ENCODE peak calls at places on chromosomes 6 and 20, in six cellular contexts. C, Y, J, F, H and P are unnamed samples.

GRCh38 chr6:14092861-14093789 is 24.4 kb upstream of the CD83 start:
- DNase-seq in F (no peak), J (no peak), C (no peak), Y (no peak), H (no peak), P (no peak)

GRCh38 chr20:37407573-37408002 is 61.6 kb downstream of the SRC start:
- DNase-seq in F (no peak), H (peak; percentile 89), C (no peak), Y (no peak), J (peak; percentile 43), P (no peak)

GRCh38 chr6:27414996-27415395 is 26.4 kb downstream of the ZNF391 start:
- DNase-seq in C (no peak), F (no peak), J (no peak), Y (no peak), H (no peak), P (no peak)

GRCh38 chr6:53048431-53049195 is 16.6 kb upstream of the FBXO9 start:
- DNase-seq in H (no peak), C (no peak), J (peak; percentile 38), Y (no peak), F (no peak), P (peak; percentile 34)

GRCh38 chr6:2061880-2062279 is 183.5 kb downstream of the GMDS start:
- DNase-seq in Y (no peak), J (no peak), H (no peak), F (no peak), C (no peak), P (no peak)

GRCh38 chr6:149346075-149346474 is 28.6 kb downstream of the TAB2 start:
- DNase-seq in J (no peak), C (no peak), H (no peak), F (no peak), Y (no peak), P (no peak)

GRCh38 chr6:108200631-108201030 is 34.8 kb downstream of the NR2E1 start:
- DNase-seq in J (peak; percentile 72), F (no peak), H (no peak), C (no peak), Y (no peak), P (no peak)

GRCh38 chr20:6954219-6954618 is 186.7 kb downstream of the BMP2 start:
- DNase-seq in Y (no peak), H (no peak), C (no peak), F (no peak), J (no peak), P (no peak)

GRCh38 chr20:15977758-15978157 is 595.5 kb downstream of the KIF16B start:
- DNase-seq in Y (no peak), F (no peak), J (no peak), C (no peak), H (no peak), P (no peak)

GRCh38 chr20:16620961-16621360 is 47.7 kb upstream of the KIF16B start:
- DNase-seq in F (no peak), H (no peak), C (no peak), Y (no peak), J (no peak), P (no peak)

GRCh38 chr6:37862992-37863391 is 43.5 kb downstream of the ZFAND3 start:
- DNase-seq in F (no peak), C (no peak), Y (no peak), H (no peak), J (no peak), P (no peak)

GRCh38 chr20:46151936-46152335 is 33.8 kb downstream of the CD40 start:
- DNase-seq in C (no peak), F (no peak), J (peak; percentile 45), H (no peak), Y (no peak), P (no peak)

GRCh38 chr6:26003102-26003694 is 40.6 kb downstream of the TRIM38 start:
- DNase-seq in H (no peak), J (peak; percentile 63), F (peak; percentile 57), Y (peak; percentile 61), C (peak; percentile 77), P (no peak)

GRCh38 chr6:24974182-24975171 is 38.7 kb upstream of the RIPOR2 start:
- DNase-seq in F (no peak), J (no peak), H (no peak), C (no peak), Y (no peak), P (no peak)

GRCh38 chr6:152595507-152595906 is 41.7 kb downstream of the SYNE1 start:
- DNase-seq in Y (no peak), J (peak; percentile 16), H (no peak), C (no peak), F (no peak), P (no peak)

GRCh38 chr6:3457710-3458605 is 1.1 kb upstream of the SLC22A23 start:
- DNase-seq in H (peak; percentile 76), J (peak; percentile 37), C (no peak), F (peak; percentile 70), Y (no peak), P (no peak)

GRCh38 chr6:36539814-36540568 is 7.3 kb downstream of the STK38 start:
- DNase-seq in H (no peak), Y (no peak), J (no peak), C (no peak), F (no peak), P (no peak)

GRCh38 chr6:47476794-47477496 is 644 bp upstream of the CD2AP start:
- DNase-seq in H (no peak), Y (no peak), J (peak; percentile 18), C (no peak), F (no peak), P (peak; percentile 0)

GRCh38 chr20:36606171-36607116 is 865 bp downstream of the RAB5IF start:
- DNase-seq in F (no peak), Y (no peak), H (no peak), J (peak; percentile 88), C (no peak), P (no peak)

GRCh38 chr20:37619496-37619895 is 74.3 kb upstream of the CTNNBL1 start:
- DNase-seq in H (no peak), Y (no peak), F (no peak), J (no peak), C (no peak), P (no peak)

GRCh38 chr6:117483645-117484016 is 1.2 kb downstream of the DCBLD1 start:
- DNase-seq in J (peak; percentile 44), C (no peak), F (no peak), Y (no peak), H (no peak), P (peak; percentile 11)

GRCh38 chr6:42453649-42454427 is 2.1 kb upstream of the TRERF1 start:
- DNase-seq in C (peak; percentile 69), H (peak; percentile 80), Y (peak; percentile 20), F (peak; percentile 63), J (no peak), P (peak; percentile 20)

GRCh38 chr6:135014353-135014832 is 40.2 kb downstream of the HBS1L start:
- DNase-seq in J (no peak), C (no peak), H (no peak), F (no peak), Y (no peak), P (peak; percentile 25)

GRCh38 chr6:151494235-151494950 is 576 bp downstream of the CCDC170 start:
- DNase-seq in C (peak; percentile 65), H (no peak), Y (no peak), J (peak; percentile 57), F (peak; percentile 65), P (no peak)

GRCh38 chr20:61805365-61805764 is 260.3 kb downstream of the TAF4 start:
- DNase-seq in H (no peak), J (no peak), C (no peak), F (no peak), Y (no peak), P (no peak)
- H3K27me3 ChIP-seq in H (peaks cover 10% of the 10 kb centered on the region), J (peaks cover 47% of the 10 kb centered on the region), C (peaks cover 70% of the 10 kb centered on the region), F (peaks cover 24% of the 10 kb centered on the region), Y (no peaks in the 10 kb centered on the region), P (no peaks in the 10 kb centered on the region)

GRCh38 chr20:1803216-1804128 is 91.7 kb upstream of the SIRPA start:
- DNase-seq in J (no peak), H (peak; percentile 78), Y (peak; percentile 81), C (peak; percentile 82), F (peak; percentile 76), P (no peak)

GRCh38 chr20:1800777-1801176 is 94.4 kb upstream of the SIRPA start:
- DNase-seq in H (no peak), C (no peak), J (no peak), Y (no peak), F (no peak), P (no peak)

GRCh38 chr20:1801551-1801950 is 93.7 kb upstream of the SIRPA start:
- DNase-seq in Y (no peak), J (no peak), C (peak; percentile 2), F (no peak), H (no peak), P (no peak)

GRCh38 chr20:1804129-1804503 is 91.1 kb upstream of the SIRPA start:
- DNase-seq in C (no peak), F (no peak), J (no peak), H (no peak), Y (peak; percentile 15), P (no peak)

DNA sequence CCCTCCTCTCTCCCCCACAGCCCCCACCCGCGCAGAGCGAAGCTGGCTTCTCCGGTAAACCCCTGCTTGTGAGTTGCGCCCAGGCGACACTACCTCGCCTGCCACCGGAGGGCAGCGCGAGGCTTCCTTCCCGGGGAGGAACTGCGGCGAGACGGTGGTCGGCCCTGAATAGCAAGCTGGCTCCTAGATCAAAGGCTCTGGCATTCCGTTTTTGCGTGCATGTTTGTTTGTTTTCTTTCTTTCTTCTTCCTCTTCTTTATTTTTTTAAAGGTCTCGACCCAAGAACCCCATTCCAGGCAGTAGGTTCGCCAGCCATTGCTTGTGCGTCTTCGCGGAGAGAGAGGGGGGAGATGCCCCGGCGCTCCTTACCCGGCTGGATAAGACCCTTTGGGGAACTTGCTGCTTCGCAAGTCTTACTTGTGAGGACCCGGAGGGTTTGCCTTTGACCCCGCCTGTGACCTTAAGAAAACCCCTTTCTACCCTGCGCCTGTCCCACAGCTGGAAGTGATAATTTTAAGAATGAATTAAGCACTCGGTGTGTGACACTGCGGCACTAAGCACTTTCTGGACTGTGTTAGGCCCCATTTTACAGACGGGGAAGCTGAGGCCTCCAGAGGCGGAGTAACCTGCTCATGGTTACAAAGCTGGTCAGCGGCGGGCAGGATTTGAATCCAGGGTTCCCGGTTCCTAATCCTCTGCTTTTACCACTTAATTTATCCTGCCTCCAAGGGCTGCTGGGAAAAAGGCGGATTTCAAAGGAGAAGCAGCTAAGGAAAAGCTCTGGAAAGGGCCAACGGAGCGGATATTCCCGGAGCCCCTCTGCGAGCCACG is 92.6 kb upstream of the SIRPA start:
- DNase-seq in C (peak; percentile 73), Y (peak; percentile 83), J (peak; percentile 67), F (peak; percentile 82), H (peak; percentile 80), P (peak; percentile 22)
- H3K27ac ChIP-seq in C (peak overlapping the region; percentile 39), Y (peak overlapping the region; percentile 93), J (no peak overlapping the region), F (peak overlapping the region; percentile 61), H (peak overlapping the region; percentile 60), P (no peak overlapping the region)

DNA sequence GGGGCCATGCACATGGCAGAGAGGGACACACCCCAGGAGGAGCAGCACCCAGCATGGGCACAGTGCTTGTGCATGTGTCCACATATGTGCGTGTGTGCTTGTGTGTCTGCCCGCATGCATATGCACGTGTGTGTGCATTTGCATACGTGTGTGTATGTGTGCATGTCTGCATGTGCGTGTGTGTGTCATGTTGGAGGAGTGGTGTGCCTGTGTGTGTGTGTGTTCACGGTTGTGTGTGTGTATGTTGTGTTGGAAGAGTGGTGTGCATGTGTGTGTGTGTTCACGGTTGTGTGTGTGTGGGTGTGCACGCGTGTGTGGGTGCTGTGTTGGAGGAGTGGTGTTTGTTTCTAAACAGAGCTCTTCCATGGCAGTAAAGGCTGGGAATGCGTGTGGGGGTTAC is 50.7 kb upstream of the SLCO4A1 start:
- DNase-seq in C (no peak), F (no peak), J (no peak), H (no peak), Y (no peak), P (no peak)
- H3K27me3 ChIP-seq in C (peaks cover 92% of the 10 kb centered on the region), F (no peaks in the 10 kb centered on the region), J (peaks cover 27% of the 10 kb centered on the region), H (peaks cover 44% of the 10 kb centered on the region), Y (no peaks in the 10 kb centered on the region), P (no peaks in the 10 kb centered on the region)

GRCh38 chr6:167933847-167934246 is 63.6 kb upstream of the KIF25 start:
- DNase-seq in J (no peak), C (no peak), F (no peak), Y (no peak), H (no peak), P (no peak)
- H3K27ac ChIP-seq in J (peak overlapping the region; percentile 77), C (no peak overlapping the region), F (peak overlapping the region; percentile 56), Y (no peak overlapping the region), H (no peak overlapping the region), P (no peak overlapping the region)